ENCODE peak calls at places on chromosomes 7 and 10, in four cellular contexts. K, A, P and R are unnamed samples.

GRCh38 chr7:20131776-20132175 is 85.4 kb downstream of the MACC1 start:
- DNase-seq in K (no peak), A (no peak), P (no peak), R (no peak)

GRCh38 chr7:158525648-158526484 is 61.8 kb downstream of the PTPRN2 start:
- DNase-seq in A (no peak), K (no peak), P (no peak), R (no peak)

GRCh38 chr7:137882261-137882668 is 35.5 kb upstream of the DGKI start:
- DNase-seq in A (peak; percentile 44), K (no peak), P (peak; percentile 34), R (no peak)

GRCh38 chr10:3766046-3766761 is 18.8 kb downstream of the KLF6 start:
- DNase-seq in K (no peak), P (no peak), A (no peak), R (no peak)

GRCh38 chr7:40701836-40702551 is 567.2 kb downstream of the SUGCT start:
- DNase-seq in P (no peak), A (peak; percentile 7), K (no peak), R (no peak)

GRCh38 chr7:55951637-55952351 is at the start of gene MRPS17:
- DNase-seq in P (peak; percentile 99), A (peak; percentile 97), K (peak; percentile 91), R (peak; percentile 96)

GRCh38 chr10:47165711-47166404 is 134.1 kb upstream of the GDF10 start:
- DNase-seq in P (peak; percentile 42), A (no peak), K (no peak), R (peak; percentile 77)

GRCh38 chr7:158809596-158809995 is 19.7 kb downstream of the ESYT2 start:
- DNase-seq in P (no peak), A (no peak), K (no peak), R (no peak)

GRCh38 chr10:36675458-36675880 is 449.9 kb upstream of the ANKRD30A start:
- DNase-seq in A (no peak), K (no peak), P (no peak), R (peak; percentile 12)

GRCh38 chr7:112001089-112001826 is 204.9 kb downstream of the DOCK4 start:
- DNase-seq in P (no peak), A (no peak), K (no peak), R (no peak)

GRCh38 chr7:30238721-30239441 is 45.5 kb upstream of the ZNRF2 start:
- DNase-seq in K (peak; percentile 67), A (no peak), P (peak; percentile 85), R (no peak)

GRCh38 chr7:158113321-158114025 is 474.1 kb downstream of the PTPRN2 start:
- DNase-seq in P (no peak), K (no peak), A (no peak), R (no peak)

GRCh38 chr7:2082357-2083038 is 150.2 kb downstream of the MAD1L1 start:
- DNase-seq in P (no peak), A (peak; percentile 72), K (no peak), R (peak; percentile 91)

GRCh38 chr7:155439311-155440017 is 18.5 kb upstream of the EN2 start:
- DNase-seq in K (no peak), P (no peak), A (no peak), R (no peak)

GRCh38 chr10:59079386-59080226 is 96.8 kb upstream of the PHYHIPL start:
- DNase-seq in K (no peak), A (no peak), P (no peak), R (no peak)

GRCh38 chr10:128056303-128057050 is 69.7 kb downstream of the MKI67 start:
- DNase-seq in P (no peak), K (no peak), A (no peak), R (no peak)

GRCh38 chr10:93143286-93143685 is 69.6 kb downstream of the CYP26A1 start:
- DNase-seq in A (no peak), K (no peak), P (no peak), R (no peak)

GRCh38 chr10:5272065-5272803 is 75.6 kb downstream of the AKR1C4 start:
- DNase-seq in K (no peak), P (no peak), A (no peak), R (no peak)

GRCh38 chr7:98548981-98549380 is 68.1 kb upstream of the NPTX2 start:
- DNase-seq in K (no peak), P (no peak), A (no peak), R (no peak)

GRCh38 chr10:132889556-132889955 is 52.8 kb downstream of the CFAP46 start:
- DNase-seq in A (no peak), P (no peak), K (no peak), R (no peak)

GRCh38 chr7:96299496-96299895 is 22.4 kb downstream of the SLC25A13 start:
- DNase-seq in P (no peak), K (no peak), A (no peak), R (no peak)

GRCh38 chr10:32207544-32207943 is 139.4 kb downstream of the EPC1 start:
- DNase-seq in K (peak; percentile 13), A (peak; percentile 41), P (peak; percentile 80), R (peak; percentile 56)